ENCODE peak calls at places on chromosomes 1 and 21, in five cellular contexts. One of them, this sample, is unnamed.

GRCh38 chr1:165943198-165943597 is 115.8 kb downstream of the UCK2 start:
- DNase-seq in right lobe of liver: no peak
- DNase-seq in NCI-H345: no peak
- DNase-seq in T-helper 2 cell: no peak
- DNase-seq in GM12891: peak; percentile 16
- DNase-seq in this sample: no peak

GRCh38 chr1:47941609-47942237 is 55.5 kb downstream of the TRABD2B start:
- DNase-seq in right lobe of liver: no peak
- DNase-seq in NCI-H345: no peak
- DNase-seq in T-helper 2 cell: no peak
- DNase-seq in GM12891: no peak
- DNase-seq in this sample: peak; percentile 37

GRCh38 chr1:29868944-29869343 is 632.6 kb downstream of the PTPRU start:
- DNase-seq in right lobe of liver: no peak
- DNase-seq in NCI-H345: no peak
- DNase-seq in T-helper 2 cell: no peak
- DNase-seq in GM12891: no peak
- DNase-seq in this sample: no peak

GRCh38 chr1:33142483-33143065 is 39.3 kb downstream of the TRIM62 start:
- DNase-seq in right lobe of liver: no peak
- DNase-seq in NCI-H345: no peak
- DNase-seq in T-helper 2 cell: no peak
- DNase-seq in GM12891: no peak
- DNase-seq in this sample: no peak

GRCh38 chr1:192936313-192937018 is 122.7 kb downstream of the UCHL5 start:
- DNase-seq in right lobe of liver: no peak
- DNase-seq in NCI-H345: no peak
- DNase-seq in T-helper 2 cell: no peak
- DNase-seq in GM12891: no peak
- DNase-seq in this sample: no peak

GRCh38 chr1:202186327-202186726 is 7.3 kb upstream of the LGR6 start:
- DNase-seq in right lobe of liver: no peak
- DNase-seq in NCI-H345: no peak
- DNase-seq in T-helper 2 cell: no peak
- DNase-seq in GM12891: no peak
- DNase-seq in this sample: no peak

GRCh38 chr1:159483501-159483900 is 44.0 kb downstream of the OR10J1 start:
- DNase-seq in right lobe of liver: no peak
- DNase-seq in NCI-H345: no peak
- DNase-seq in T-helper 2 cell: no peak
- DNase-seq in GM12891: no peak
- DNase-seq in this sample: no peak

GRCh38 chr1:231753313-231753712 is 126.7 kb downstream of the DISC1 start:
- DNase-seq in right lobe of liver: no peak
- DNase-seq in NCI-H345: no peak
- DNase-seq in T-helper 2 cell: no peak
- DNase-seq in GM12891: no peak
- DNase-seq in this sample: no peak

GRCh38 chr21:33587792-33588484 is 546 bp downstream of the DONSON start:
- DNase-seq in right lobe of liver: peak; percentile 49
- DNase-seq in NCI-H345: peak; percentile 50
- DNase-seq in T-helper 2 cell: no peak
- DNase-seq in GM12891: peak; percentile 16
- DNase-seq in this sample: peak; percentile 25

GRCh38 chr1:160542303-160542945 is 19.4 kb upstream of the SLAMF6 start:
- DNase-seq in right lobe of liver: no peak
- DNase-seq in NCI-H345: no peak
- DNase-seq in T-helper 2 cell: no peak
- DNase-seq in GM12891: no peak
- DNase-seq in this sample: no peak

GRCh38 chr1:52523376-52523775 is 29.5 kb downstream of the TUT4 start:
- DNase-seq in right lobe of liver: no peak
- DNase-seq in NCI-H345: no peak
- DNase-seq in T-helper 2 cell: no peak
- DNase-seq in GM12891: no peak
- DNase-seq in this sample: no peak

GRCh38 chr1:235277709-235278108 is 50.3 kb downstream of the ARID4B start:
- DNase-seq in right lobe of liver: no peak
- DNase-seq in NCI-H345: no peak
- DNase-seq in T-helper 2 cell: no peak
- DNase-seq in GM12891: no peak
- DNase-seq in this sample: no peak

GRCh38 chr1:15950763-15951295 is 25.1 kb downstream of the ZBTB17 start:
- DNase-seq in right lobe of liver: no peak
- DNase-seq in NCI-H345: no peak
- DNase-seq in T-helper 2 cell: peak; percentile 67
- DNase-seq in GM12891: no peak
- DNase-seq in this sample: no peak

GRCh38 chr1:42439940-42440339 is 15.9 kb downstream of the ZMYND12 start:
- DNase-seq in right lobe of liver: no peak
- DNase-seq in NCI-H345: no peak
- DNase-seq in T-helper 2 cell: no peak
- DNase-seq in GM12891: no peak
- DNase-seq in this sample: no peak

GRCh38 chr1:32683397-32683796 is 19.2 kb downstream of the SYNC start:
- DNase-seq in right lobe of liver: no peak
- DNase-seq in NCI-H345: no peak
- DNase-seq in T-helper 2 cell: no peak
- DNase-seq in GM12891: no peak
- DNase-seq in this sample: no peak

GRCh38 chr1:28580706-28581530 is 11.1 kb upstream of the RAB42 start:
- DNase-seq in right lobe of liver: peak; percentile 27
- DNase-seq in NCI-H345: peak; percentile 60
- DNase-seq in T-helper 2 cell: peak; percentile 41
- DNase-seq in GM12891: no peak
- DNase-seq in this sample: peak; percentile 67

GRCh38 chr21:17660449-17660848 is 47.7 kb upstream of the BTG3 start:
- DNase-seq in right lobe of liver: no peak
- DNase-seq in NCI-H345: no peak
- DNase-seq in T-helper 2 cell: no peak
- DNase-seq in GM12891: no peak
- DNase-seq in this sample: no peak

GRCh38 chr1:60921175-60921574 is 161.2 kb upstream of the NFIA start:
- DNase-seq in right lobe of liver: no peak
- DNase-seq in NCI-H345: no peak
- DNase-seq in T-helper 2 cell: no peak
- DNase-seq in GM12891: no peak
- DNase-seq in this sample: no peak

GRCh38 chr1:53180226-53180625 is 16.4 kb upstream of the CPT2 start:
- DNase-seq in right lobe of liver: no peak
- DNase-seq in NCI-H345: no peak
- DNase-seq in T-helper 2 cell: no peak
- DNase-seq in GM12891: no peak
- DNase-seq in this sample: no peak

GRCh38 chr1:231241751-231242150 is 739 bp downstream of the GNPAT start:
- DNase-seq in right lobe of liver: peak; percentile 29
- DNase-seq in NCI-H345: peak; percentile 23
- DNase-seq in T-helper 2 cell: no peak
- DNase-seq in GM12891: peak; percentile 32
- DNase-seq in this sample: peak; percentile 16

GRCh38 chr21:35375115-35375514 is 326.0 kb upstream of the RUNX1 start:
- DNase-seq in right lobe of liver: no peak
- DNase-seq in NCI-H345: no peak
- DNase-seq in T-helper 2 cell: no peak
- DNase-seq in GM12891: no peak
- DNase-seq in this sample: no peak

GRCh38 chr1:70486676-70487470 is 75.8 kb downstream of the CTH start:
- DNase-seq in right lobe of liver: no peak
- DNase-seq in NCI-H345: no peak
- DNase-seq in T-helper 2 cell: no peak
- DNase-seq in GM12891: no peak
- DNase-seq in this sample: no peak

GRCh38 chr1:117826551-117827078 is 102.8 kb downstream of the GDAP2 start:
- DNase-seq in right lobe of liver: no peak
- DNase-seq in NCI-H345: no peak
- DNase-seq in T-helper 2 cell: no peak
- DNase-seq in GM12891: no peak
- DNase-seq in this sample: no peak

GRCh38 chr1:223832637-223832943 is 13.2 kb downstream of the TP53BP2 start:
- DNase-seq in right lobe of liver: no peak
- DNase-seq in NCI-H345: no peak
- DNase-seq in T-helper 2 cell: no peak
- DNase-seq in GM12891: no peak
- DNase-seq in this sample: no peak

GRCh38 chr1:96522927-96523326 is 198.7 kb upstream of the PTBP2 start:
- DNase-seq in right lobe of liver: no peak
- DNase-seq in NCI-H345: no peak
- DNase-seq in T-helper 2 cell: no peak
- DNase-seq in GM12891: no peak
- DNase-seq in this sample: no peak

GRCh38 chr21:43639470-43640178 is 19.7 kb downstream of the HSF2BP start:
- DNase-seq in right lobe of liver: no peak
- DNase-seq in NCI-H345: no peak
- DNase-seq in T-helper 2 cell: no peak
- DNase-seq in GM12891: no peak
- DNase-seq in this sample: no peak

GRCh38 chr1:7888248-7889010 is 35.6 kb upstream of the UTS2 start:
- DNase-seq in right lobe of liver: no peak
- DNase-seq in NCI-H345: no peak
- DNase-seq in T-helper 2 cell: no peak
- DNase-seq in GM12891: no peak
- DNase-seq in this sample: no peak

GRCh38 chr1:225470210-225470609 is 42.4 kb upstream of the LBR start:
- DNase-seq in right lobe of liver: no peak
- DNase-seq in NCI-H345: no peak
- DNase-seq in T-helper 2 cell: no peak
- DNase-seq in GM12891: no peak
- DNase-seq in this sample: no peak

GRCh38 chr1:39158330-39159086 is 46.0 kb upstream of the MACF1 start:
- DNase-seq in right lobe of liver: peak; percentile 64
- DNase-seq in NCI-H345: peak; percentile 11
- DNase-seq in T-helper 2 cell: no peak
- DNase-seq in GM12891: no peak
- DNase-seq in this sample: peak; percentile 100

GRCh38 chr21:42009018-42009830 is 936 bp downstream of the ZBTB21 start:
- DNase-seq in right lobe of liver: peak; percentile 76
- DNase-seq in NCI-H345: peak; percentile 58
- DNase-seq in T-helper 2 cell: peak; percentile 54
- DNase-seq in GM12891: no peak
- DNase-seq in this sample: no peak

GRCh38 chr1:43348343-43348808 is 10.4 kb upstream of the CDC20 start:
- DNase-seq in right lobe of liver: no peak
- DNase-seq in NCI-H345: peak; percentile 71
- DNase-seq in T-helper 2 cell: no peak
- DNase-seq in GM12891: no peak
- DNase-seq in this sample: peak; percentile 100

GRCh38 chr1:179137623-179138235 is 55.9 kb downstream of the TOR3A start:
- DNase-seq in right lobe of liver: no peak
- DNase-seq in NCI-H345: no peak
- DNase-seq in T-helper 2 cell: no peak
- DNase-seq in GM12891: no peak
- DNase-seq in this sample: no peak

GRCh38 chr1:240134596-240134995 is 42.9 kb downstream of the FMN2 start:
- DNase-seq in right lobe of liver: no peak
- DNase-seq in NCI-H345: no peak
- DNase-seq in T-helper 2 cell: no peak
- DNase-seq in GM12891: no peak
- DNase-seq in this sample: no peak

GRCh38 chr21:32312976-32313375 is 14.3 kb downstream of the MRAP start:
- DNase-seq in right lobe of liver: no peak
- DNase-seq in NCI-H345: no peak
- DNase-seq in T-helper 2 cell: no peak
- DNase-seq in GM12891: no peak
- DNase-seq in this sample: no peak

GRCh38 chr1:99465176-99465900 is 180.6 kb upstream of the PALMD start:
- DNase-seq in right lobe of liver: no peak
- DNase-seq in NCI-H345: no peak
- DNase-seq in T-helper 2 cell: no peak
- DNase-seq in GM12891: no peak
- DNase-seq in this sample: no peak

GRCh38 chr1:41810446-41810845 is 108.3 kb downstream of the HIVEP3 start:
- DNase-seq in right lobe of liver: no peak
- DNase-seq in NCI-H345: no peak
- DNase-seq in T-helper 2 cell: no peak
- DNase-seq in GM12891: no peak
- DNase-seq in this sample: no peak

GRCh38 chr1:179195374-179195773 is 34.1 kb downstream of the ABL2 start:
- DNase-seq in right lobe of liver: no peak
- DNase-seq in NCI-H345: no peak
- DNase-seq in T-helper 2 cell: no peak
- DNase-seq in GM12891: no peak
- DNase-seq in this sample: no peak

GRCh38 chr1:6858586-6858985 is 73.3 kb downstream of the CAMTA1 start:
- DNase-seq in right lobe of liver: no peak
- DNase-seq in NCI-H345: no peak
- DNase-seq in T-helper 2 cell: no peak
- DNase-seq in GM12891: no peak
- DNase-seq in this sample: no peak

GRCh38 chr1:15343729-15344128 is 66.0 kb upstream of the EFHD2 start:
- DNase-seq in right lobe of liver: no peak
- DNase-seq in NCI-H345: no peak
- DNase-seq in T-helper 2 cell: no peak
- DNase-seq in GM12891: no peak
- DNase-seq in this sample: no peak

This sample was measured in NCI-H510A treated with DMSO at 0.1 percent for 48 hours.